ENCODE peak calls at places on chromosomes 4 and X, in five cellular contexts. Z is GM12864, J is fibroblast of lung, S is lower lobe of right lung, E is left ventricle myocardium inferior. K is an unnamed sample.

GRCh38 chr4:24473309-24473721 is 111.0 kb downstream of the DHX15 start:
- DNase-seq in J (peak), Z (no peak), E (peak), S (no peak), K (no peak)

GRCh38 chr4:89152972-89153371 is 41.6 kb downstream of the TIGD2 start:
- DNase-seq in E (no peak), Z (no peak), S (no peak), J (peak), K (no peak)

GRCh38 chr4:122003335-122003734 is 51.5 kb upstream of the TRPC3 start:
- DNase-seq in Z (peak), S (no peak), J (no peak), E (no peak), K (no peak)

GRCh38 chr4:125390126-125390525 is 75.4 kb downstream of the FAT4 start:
- DNase-seq in S (no peak), Z (no peak), J (peak), E (no peak), K (no peak)

GRCh38 chrX:134025986-134026731 is 40.8 kb upstream of the GPC3 start:
- DNase-seq in J (no peak), Z (no peak), E (no peak), S (no peak), K (no peak)

GRCh38 chr4:157221426-157221894 is 932 bp downstream of the GRIA2 start:
- DNase-seq in J (peak), Z (no peak), E (no peak), S (no peak), K (no peak)

GRCh38 chrX:139924696-139925094 is 8.2 kb downstream of the ATP11C start:
- DNase-seq in J (no peak), S (no peak), E (no peak), Z (no peak), K (no peak)

GRCh38 chr4:20422398-20422797 is 170.7 kb downstream of the SLIT2 start:
- DNase-seq in E (no peak), Z (peak), J (peak), S (no peak), K (no peak)

GRCh38 chr4:18733956-18734872 is 712.7 kb upstream of the LCORL start:
- DNase-seq in E (peak), Z (no peak), J (no peak), S (no peak), K (no peak)

GRCh38 chr4:95798727-95799126 is 41.2 kb upstream of the PDHA2 start:
- DNase-seq in E (no peak), Z (no peak), J (no peak), S (no peak), K (no peak)

GRCh38 chr4:175953960-175954521 is 111.6 kb upstream of the WDR17 start:
- DNase-seq in Z (no peak), J (no peak), S (no peak), E (no peak), K (no peak)

GRCh38 chr4:21476753-21477152 is 471.8 kb downstream of the KCNIP4 start:
- DNase-seq in Z (no peak), J (no peak), E (no peak), S (no peak), K (no peak)

GRCh38 chr4:145907363-145907762 is 31.3 kb downstream of the ZNF827 start:
- DNase-seq in S (no peak), J (no peak), Z (no peak), E (no peak), K (no peak)

GRCh38 chr4:64271601-64272081 is 137.6 kb downstream of the TECRL start:
- DNase-seq in E (peak), Z (no peak), J (peak), S (no peak), K (no peak)

GRCh38 chrX:136200466-136200865 is 50.7 kb downstream of the MAP7D3 start:
- DNase-seq in S (no peak), Z (no peak), E (no peak), J (peak), K (no peak)

GRCh38 chrX:152072236-152072635 is 66.1 kb downstream of the MAGEA10 start:
- DNase-seq in S (no peak), Z (no peak), J (peak), E (no peak), K (no peak)

GRCh38 chrX:149641432-149641831 is 9.8 kb upstream of the TMEM185A start:
- DNase-seq in S (no peak), Z (no peak), E (no peak), J (no peak), K (no peak)

GRCh38 chrX:115949900-115950822 is 220.4 kb upstream of the AGTR2 start:
- DNase-seq in S (no peak), Z (no peak), J (no peak), E (no peak), K (no peak)

GRCh38 chrX:115948018-115948923 is 222.3 kb upstream of the AGTR2 start:
- DNase-seq in E (no peak), J (no peak), S (no peak), Z (no peak), K (no peak)

GRCh38 chrX:115957862-115958490 is 212.6 kb upstream of the AGTR2 start:
- DNase-seq in E (no peak), S (no peak), J (no peak), Z (no peak), K (no peak)

GRCh38 chrX:115952417-115953092 is 218.0 kb upstream of the AGTR2 start:
- DNase-seq in J (no peak), Z (no peak), E (no peak), S (no peak), K (no peak)
- TF ChIP-seq CTCF in J (no peak), Z (no peak), E (no peak), S (no peak), K (no peak)

DNA sequence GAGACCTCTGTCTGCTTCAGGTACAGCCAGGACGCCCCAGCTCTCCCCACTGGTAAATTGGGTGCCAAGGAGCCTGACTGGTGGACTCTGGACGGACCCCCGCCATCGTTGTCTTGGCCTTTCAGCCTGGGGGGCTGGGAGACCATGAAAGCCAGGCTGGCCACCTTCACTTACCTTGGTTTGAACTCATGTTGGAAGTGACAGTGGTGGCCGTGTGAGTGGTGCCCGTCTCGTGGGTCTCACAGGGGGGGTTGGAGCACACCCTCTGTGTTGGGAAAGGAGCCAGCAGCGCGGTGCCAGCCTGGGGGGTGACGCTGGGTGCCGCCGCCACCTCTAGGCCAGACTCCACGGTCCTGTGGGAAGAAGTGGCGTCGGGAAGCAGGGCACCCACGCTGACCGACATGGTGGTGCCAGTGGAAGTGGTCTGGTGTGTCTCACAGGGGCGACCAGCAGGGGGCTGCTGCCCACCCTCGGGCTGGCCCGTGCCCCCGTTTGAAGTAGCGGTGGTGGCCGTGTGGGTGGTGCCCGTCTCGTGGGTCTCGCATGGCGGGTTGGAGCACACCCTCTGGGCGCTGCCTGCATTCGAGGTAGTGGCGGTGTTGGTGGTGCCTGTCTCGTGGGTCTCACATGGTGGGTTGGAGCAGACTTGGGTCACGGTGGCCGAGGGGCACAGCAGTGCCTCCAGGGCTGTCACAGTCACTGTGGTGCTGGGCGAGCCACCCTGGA is 9.6 kb upstream of the RENBP start:
- DNase-seq in J (no peak), E (no peak), S (no peak), Z (no peak), K (no peak)
- TF ChIP-seq CTCF in J (no peak), E (no peak), S (no peak), Z (no peak), K (no peak)

GRCh38 chr4:82388405-82388804 is 14.6 kb upstream of the HNRNPD start:
- DNase-seq in S (no peak), J (no peak), E (no peak), Z (no peak), K (no peak)
- TF ChIP-seq CTCF in S (no peak), J (no peak), E (peak), Z (no peak), K (no peak)

DNA sequence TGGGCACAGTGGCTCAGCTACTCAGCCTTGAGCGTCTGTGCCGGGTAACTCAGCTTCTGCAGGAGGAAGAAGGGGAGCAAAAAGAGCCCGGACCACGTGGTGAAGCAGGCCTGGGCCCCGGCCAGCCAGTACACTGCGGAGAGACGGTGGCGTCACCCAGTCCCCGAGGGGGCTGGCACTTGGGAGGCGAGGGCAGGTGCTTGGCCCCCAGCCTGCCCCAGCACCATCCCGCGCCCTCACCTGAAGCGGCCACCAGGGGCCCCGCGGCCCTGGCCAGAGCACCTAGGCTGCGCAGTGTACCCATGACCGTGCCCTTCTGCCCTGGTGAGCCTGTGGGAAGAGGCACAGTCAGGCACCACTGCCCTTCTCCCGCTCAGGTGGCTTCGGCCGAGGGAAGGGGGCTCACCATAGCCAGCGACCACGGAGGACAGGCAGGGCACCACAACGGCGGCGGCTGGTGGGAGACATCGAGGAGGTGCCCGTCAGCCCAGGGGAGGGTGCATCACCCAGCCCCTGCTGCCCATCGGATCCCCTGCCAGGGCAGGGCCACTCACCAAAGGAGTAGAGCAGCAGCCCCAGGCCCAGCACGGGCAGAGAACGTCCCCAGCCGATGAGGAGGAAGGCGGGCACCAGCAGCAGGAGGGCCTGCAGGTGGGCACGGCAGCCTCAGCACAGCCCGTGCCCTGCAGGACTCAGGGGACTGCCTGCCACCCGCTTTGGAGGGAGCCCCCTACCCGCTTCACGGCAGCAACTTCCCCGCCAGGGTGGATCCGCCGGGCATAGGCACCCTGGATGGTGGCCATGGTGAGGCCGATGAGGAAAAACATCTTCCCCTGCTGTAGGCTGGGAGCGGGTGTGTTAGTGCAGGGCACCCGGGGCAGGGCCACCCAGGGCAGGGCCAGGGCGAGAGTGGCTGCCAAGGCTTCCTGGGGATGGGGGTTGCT is 32.1 kb downstream of the NOP14 start:
- DNase-seq in J (no peak), S (peak), E (peak), Z (no peak), K (no peak)
- TF ChIP-seq CTCF in J (no peak), S (peak), E (peak), Z (peak), K (no peak)

DNA sequence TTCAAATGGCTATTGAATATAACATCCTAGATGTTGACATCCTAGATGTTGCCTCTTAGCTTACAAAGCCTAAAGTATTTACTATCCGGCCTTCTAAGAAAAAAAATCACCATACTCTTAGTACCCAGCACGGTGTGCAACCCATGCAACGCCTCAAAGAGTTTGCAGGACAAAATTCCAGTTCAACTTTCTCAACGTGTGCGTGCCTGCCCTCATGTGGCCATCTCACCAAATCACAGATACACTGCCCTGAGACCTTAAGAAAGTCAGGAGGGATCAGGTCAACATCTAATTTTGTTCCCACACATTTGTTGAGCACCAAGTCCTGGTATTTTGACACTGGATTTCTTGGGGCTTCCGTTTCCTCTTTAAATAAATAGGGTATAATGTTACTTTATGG is 68.3 kb downstream of the CRMP1 start:
- DNase-seq in Z (no peak), S (no peak), J (peak), E (no peak), K (no peak)
- TF ChIP-seq CTCF in Z (peak), S (peak), J (peak), E (peak), K (peak)

GRCh38 chr4:83753260-83753659 is 217.4 kb downstream of the GPAT3 start:
- DNase-seq in Z (no peak), J (no peak), S (no peak), E (no peak), K (no peak)
- TF ChIP-seq CTCF in Z (no peak), J (no peak), S (no peak), E (no peak), K (no peak)

GRCh38 chrX:45743081-45743533 is 542.4 kb upstream of the DIPK2B start:
- DNase-seq in J (peak), Z (no peak), S (no peak), E (no peak), K (no peak)
- TF ChIP-seq CTCF in J (peak), Z (peak), S (no peak), E (no peak), K (no peak)

GRCh38 chr4:65943076-65943475 is 272.8 kb upstream of the EPHA5 start:
- DNase-seq in Z (no peak), E (no peak), J (peak), S (no peak), K (no peak)
- TF ChIP-seq CTCF in Z (no peak), E (no peak), J (no peak), S (no peak), K (no peak)

K was measured in CD14-positive monocyte.